ENCODE peak calls at places on chromosomes 5 and 9, in five cellular contexts. B is HepG2, F is SK-N-SH, Z is GM12878, P is K562. S is an unnamed sample.
A peak's percentile ranks its signal among the peaks of the same experiment; 100 is the strongest.

GRCh38 chr5:148984333-148984732 is 78.5 kb downstream of the SH3TC2 start:
- DNase-seq in F (no peak), Z (no peak), P (no peak), B (no peak), S (peak; percentile 76)

GRCh38 chr5:10621837-10622236 is 58.0 kb downstream of the ANKRD33B start:
- DNase-seq in B (no peak), Z (no peak), F (no peak), P (no peak), S (no peak)

GRCh38 chr9:89352874-89353649 is 34.8 kb downstream of the SECISBP2 start:
- DNase-seq in B (no peak), P (no peak), F (no peak), Z (no peak), S (no peak)

GRCh38 chr9:38659538-38659937 is 39.1 kb upstream of the ANKRD18A start:
- DNase-seq in Z (no peak), F (no peak), P (no peak), B (no peak), S (no peak)

GRCh38 chr5:178120661-178121357 is 7.5 kb downstream of the N4BP3 start:
- DNase-seq in Z (peak; percentile 69), F (peak; percentile 95), P (peak; percentile 81), B (peak; percentile 82), S (peak; percentile 76)

GRCh38 chr9:129571298-129572051 is 49.4 kb downstream of the C9orf50 start:
- DNase-seq in F (no peak), Z (no peak), P (no peak), B (peak; percentile 49), S (no peak)

GRCh38 chr9:120252248-120252647 is 327.7 kb downstream of the CDK5RAP2 start:
- DNase-seq in Z (no peak), P (no peak), F (no peak), B (no peak), S (no peak)

GRCh38 chr9:105333076-105333475 is 88.6 kb downstream of the SLC44A1 start:
- DNase-seq in P (no peak), Z (no peak), F (no peak), B (no peak), S (peak; percentile 56)

GRCh38 chr5:121182788-121183490 is 668.7 kb upstream of the FTMT start:
- DNase-seq in F (no peak), P (no peak), B (no peak), Z (no peak), S (peak; percentile 0)

GRCh38 chr9:87359264-87359663 is 138.4 kb upstream of the DAPK1 start:
- DNase-seq in F (no peak), B (no peak), Z (no peak), P (no peak), S (no peak)

GRCh38 chr5:2507611-2508010 is 243.9 kb downstream of the IRX2 start:
- DNase-seq in Z (no peak), P (no peak), B (no peak), F (no peak), S (no peak)

GRCh38 chr5:125440905-125441304 is 694.5 kb upstream of the ZNF608 start:
- DNase-seq in P (no peak), Z (no peak), B (no peak), F (no peak), S (no peak)

GRCh38 chr9:120925535-120926396 is 830 bp downstream of the TRAF1 start:
- DNase-seq in F (no peak), B (no peak), P (peak; percentile 29), Z (peak; percentile 86), S (peak; percentile 99)

GRCh38 chr9:2299843-2300205 is 284.7 kb downstream of the SMARCA2 start:
- DNase-seq in F (no peak), P (no peak), B (no peak), Z (no peak), S (no peak)

GRCh38 chr5:176609724-176610429 is at the start of gene GPRIN1:
- DNase-seq in Z (no peak), P (peak; percentile 94), F (peak; percentile 98), B (peak; percentile 24), S (peak; percentile 36)

GRCh38 chr9:97570899-97571298 is 62.3 kb downstream of the TSTD2 start:
- DNase-seq in F (no peak), B (no peak), P (no peak), Z (no peak), S (no peak)

GRCh38 chr5:40480392-40480791 is 199.3 kb upstream of the PTGER4 start:
- DNase-seq in B (no peak), Z (no peak), F (no peak), P (no peak), S (no peak)

GRCh38 chr9:33125871-33126822 is 41.0 kb downstream of the B4GALT1 start:
- DNase-seq in P (no peak), F (no peak), B (no peak), Z (no peak), S (peak; percentile 65)

GRCh38 chr5:172870261-172870806 is 36.3 kb downstream of the ERGIC1 start:
- DNase-seq in P (no peak), Z (no peak), B (no peak), F (no peak), S (peak; percentile 97)

GRCh38 chr9:80928697-80929096 is 760.6 kb downstream of the TLE1 start:
- DNase-seq in Z (no peak), B (no peak), P (no peak), F (no peak), S (no peak)

GRCh38 chr5:38926121-38926520 is 80.3 kb downstream of the OSMR start:
- DNase-seq in Z (no peak), F (no peak), P (no peak), B (no peak), S (peak; percentile 63)

GRCh38 chr9:9919174-9919573 is 693.6 kb downstream of the PTPRD start:
- DNase-seq in P (no peak), F (no peak), Z (no peak), B (no peak), S (no peak)

GRCh38 chr5:60495644-60496520 is 204.1 kb downstream of the DEPDC1B start:
- DNase-seq in F (no peak), B (peak; percentile 90), P (no peak), Z (no peak), S (no peak)

GRCh38 chr5:113678202-113678601 is 164.7 kb downstream of the YTHDC2 start:
- DNase-seq in P (no peak), F (no peak), Z (no peak), B (no peak), S (no peak)

GRCh38 chr5:6169660-6170059 is 208.7 kb downstream of the MED10 start:
- DNase-seq in Z (no peak), F (no peak), B (peak; percentile 12), P (no peak), S (no peak)

GRCh38 chr5:6162175-6162574 is 216.2 kb downstream of the MED10 start:
- DNase-seq in Z (no peak), B (peak; percentile 63), P (no peak), F (no peak), S (no peak)

GRCh38 chr5:6161257-6161656 is 217.1 kb downstream of the MED10 start:
- DNase-seq in B (no peak), P (no peak), F (no peak), Z (no peak), S (no peak)

GRCh38 chr5:6163913-6164312 is 214.4 kb downstream of the MED10 start:
- DNase-seq in Z (no peak), F (no peak), P (no peak), B (no peak), S (no peak)

GRCh38 chr5:6166698-6167394 is 211.5 kb downstream of the MED10 start:
- DNase-seq in Z (no peak), P (no peak), F (no peak), B (no peak), S (no peak)
- TF ChIP-seq USF2 in Z (no peak), P (no peak), F (no peak), B (no peak), S (no peak)

GRCh38 chr9:22216730-22217160 is 207.6 kb upstream of the CDKN2B start:
- DNase-seq in B (peak; percentile 8), P (no peak), Z (no peak), F (no peak), S (peak; percentile 82)
- TF ChIP-seq SMC3 in B (no peak), P (no peak), Z (no peak), F (no peak), S (no peak)

DNA sequence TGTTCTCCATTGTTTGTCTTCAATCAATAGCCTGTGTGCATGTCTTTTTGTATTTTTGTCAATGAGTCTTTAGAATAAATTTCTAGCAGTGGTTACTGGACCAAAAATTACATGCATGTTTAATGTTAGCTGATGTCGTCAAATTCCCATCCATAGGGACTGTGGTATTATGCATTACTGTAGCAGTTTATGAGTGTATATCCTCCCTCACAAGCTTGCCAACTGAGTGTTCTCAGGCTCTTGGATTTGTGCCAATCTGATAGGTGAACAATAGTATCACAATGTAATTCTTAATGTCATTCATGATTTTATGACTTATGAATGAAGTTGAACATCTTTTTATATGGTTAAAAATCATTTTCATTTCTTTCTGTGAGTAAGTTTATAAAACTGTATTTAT is 13.0 kb downstream of the SNX24 start:
- DNase-seq in P (no peak), B (no peak), Z (no peak), F (peak; percentile 50), S (no peak)
- H2AFZ ChIP-seq in P (no peak overlapping the region), B (no peak overlapping the region), Z (no peak overlapping the region), F (no peak overlapping the region), S (no peak overlapping the region)

DNA sequence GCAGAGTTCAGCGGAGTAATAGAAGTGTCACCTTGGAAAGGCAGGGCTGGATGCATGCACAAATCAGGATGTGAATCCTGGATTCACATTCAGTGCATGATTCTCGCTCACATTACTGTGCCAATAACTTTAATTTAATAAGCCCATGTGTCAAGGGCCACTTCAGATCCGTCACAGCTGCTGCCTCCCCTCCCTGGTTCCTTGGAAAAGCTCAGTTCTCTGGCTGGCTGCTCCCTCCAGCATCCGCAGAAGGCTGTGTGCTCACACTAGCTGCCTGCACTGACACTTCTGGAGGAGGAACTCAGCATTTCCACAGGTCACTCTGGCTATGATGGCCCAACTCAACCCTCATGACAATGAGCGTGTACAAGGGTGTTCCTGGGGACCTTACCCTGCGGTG is 256.7 kb upstream of the ADAMTS16 start:
- DNase-seq in Z (no peak), F (no peak), P (no peak), B (no peak), S (no peak)
- TF ChIP-seq USF2 in Z (no peak), F (no peak), P (no peak), B (no peak), S (no peak)

DNA sequence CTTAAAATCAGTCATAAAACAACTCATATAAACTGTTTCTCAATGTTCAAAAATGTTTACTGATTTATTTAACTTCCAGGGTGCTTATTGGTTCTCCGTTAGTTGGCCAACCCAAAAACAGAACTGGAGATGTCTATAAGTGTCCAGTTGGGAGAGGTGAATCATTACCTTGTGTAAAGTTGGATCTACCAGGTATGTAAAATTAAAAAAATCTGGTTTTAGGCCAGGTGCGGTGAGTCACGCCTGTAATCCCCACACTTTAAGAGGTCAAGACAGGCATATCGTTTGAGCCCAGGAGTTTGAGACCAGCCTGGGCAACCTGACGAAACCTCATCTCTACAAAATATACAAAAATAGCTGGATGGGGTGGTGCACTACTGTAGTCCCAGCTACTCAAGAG is 73.7 kb downstream of the ITGA1 start:
- DNase-seq in B (no peak), Z (no peak), F (no peak), P (no peak), S (no peak)
- TF ChIP-seq SMC3 in B (no peak), Z (no peak), F (no peak), P (no peak), S (no peak)

S was measured in IMR-90.